ENCODE peak calls at places on chromosomes 2 and 18, in seven cellular contexts. V is skeletal muscle cell, L is progenitor cell of endocrine pancreas, G is bronchial epithelial cell, B is fibroblast of villous mesenchyme, C is non-pigmented ciliary epithelial cell, P is heart right ventricle. J is an unnamed sample.

GRCh38 chr18:40851014-40851429 is 1104.0 kb upstream of the PIK3C3 start:
- DNase-seq in V (peak), L (no peak), G (peak), B (peak), C (no peak), P (no peak), J (peak)

GRCh38 chr2:144414324-144414845 is 105.5 kb downstream of the ZEB2 start:
- DNase-seq in V (peak), L (no peak), G (peak), B (peak), C (peak), P (no peak), J (no peak)

GRCh38 chr2:45812039-45812500 is 160.6 kb downstream of the PRKCE start:
- DNase-seq in V (peak), L (no peak), G (peak), B (peak), C (peak), P (no peak), J (no peak)

GRCh38 chr2:219497495-219498279 is 1.0 kb upstream of the GMPPA start:
- DNase-seq in V (peak), L (peak), G (peak), B (peak), C (no peak), P (peak), J (no peak)

GRCh38 chr2:229920011-229920781 is 1.6 kb downstream of the TRIP12 start:
- DNase-seq in V (no peak), L (no peak), G (no peak), B (no peak), C (no peak), P (no peak), J (no peak)

GRCh38 chr2:129396980-129397599 is 582.4 kb upstream of the RAB6C start:
- DNase-seq in V (peak), L (peak), G (peak), B (no peak), C (no peak), P (peak), J (peak)

GRCh38 chr2:105741216-105741615 is 3.5 kb upstream of the NCK2 start:
- DNase-seq in V (no peak), L (no peak), G (no peak), B (no peak), C (no peak), P (no peak), J (no peak)

GRCh38 chr2:165698621-165698946 is 95.5 kb downstream of the GALNT3 start:
- DNase-seq in V (no peak), L (no peak), G (peak), B (peak), C (no peak), P (peak), J (peak)

GRCh38 chr18:31486165-31486564 is 11.8 kb upstream of the DSG2 start:
- DNase-seq in V (no peak), L (no peak), G (peak), B (peak), C (no peak), P (no peak), J (no peak)

J was measured in MM.1S.